ENCODE peak calls at places on chromosomes 5 and 9, in seven cellular contexts. R is H9, G is neuronal stem cell, K is IMR-90, W is mesenchymal stem cell, D is mesendoderm, E is H1. S is an unnamed sample.

GRCh38 chr5:55860709-55861108 is 9.6 kb downstream of the IL31RA start:
- DNase-seq in G (no peak), W (no peak), K (no peak), R (no peak), D (no peak), E (no peak), S (no peak)

GRCh38 chr5:22852807-22853670 is at the start of gene CDH12:
- DNase-seq in W (peak; percentile 32), K (no peak), D (peak; percentile 73), E (peak; percentile 71), G (peak; percentile 50), R (peak; percentile 67), S (no peak)

GRCh38 chr5:15384176-15384575 is 115.8 kb upstream of the FBXL7 start:
- DNase-seq in D (peak; percentile 30), K (no peak), E (no peak), G (no peak), R (no peak), W (no peak), S (peak; percentile 36)

GRCh38 chr5:68000805-68001204 is 214.8 kb upstream of the PIK3R1 start:
- DNase-seq in R (no peak), E (no peak), G (no peak), D (no peak), W (no peak), K (no peak), S (no peak)

GRCh38 chr5:57989378-57989777 is 470.5 kb downstream of the PLK2 start:
- DNase-seq in G (no peak), W (peak; percentile 14), E (no peak), K (peak; percentile 56), R (no peak), D (no peak), S (peak; percentile 9)

GRCh38 chr5:66757219-66757833 is 161.1 kb downstream of the MAST4 start:
- DNase-seq in W (peak; percentile 55), E (no peak), R (no peak), G (peak; percentile 21), K (peak; percentile 44), D (peak; percentile 44), S (peak; percentile 69)

GRCh38 chr9:122109035-122109813 is 16.1 kb upstream of the TTLL11 start:
- DNase-seq in G (no peak), R (no peak), W (no peak), K (no peak), E (no peak), D (no peak), S (no peak)

GRCh38 chr5:125536582-125536981 is 790.1 kb upstream of the ZNF608 start:
- DNase-seq in D (no peak), K (peak; percentile 27), R (no peak), W (peak; percentile 46), G (no peak), E (no peak), S (no peak)

GRCh38 chr5:92944903-92945629 is 636.0 kb downstream of the NR2F1-AS1 start:
- DNase-seq in E (no peak), G (no peak), R (no peak), K (peak; percentile 69), D (no peak), W (no peak), S (no peak)

GRCh38 chr9:96376926-96377874 is 6.3 kb downstream of the SLC35D2 start:
- DNase-seq in E (no peak), W (peak; percentile 22), D (peak; percentile 54), R (no peak), G (no peak), K (peak; percentile 38), S (peak; percentile 12)

GRCh38 chr9:35385042-35385441 is 104.9 kb upstream of the RUSC2 start:
- DNase-seq in E (no peak), W (peak; percentile 32), K (peak; percentile 78), G (no peak), R (no peak), D (peak; percentile 30), S (peak; percentile 18)

GRCh38 chr5:72693001-72693442 is 123.4 kb upstream of the TNPO1 start:
- DNase-seq in E (no peak), K (peak; percentile 30), D (no peak), W (peak; percentile 72), R (no peak), G (no peak), S (peak; percentile 1)

GRCh38 chr9:134220311-134220710 is 55.9 kb upstream of the RNU6ATAC start:
- DNase-seq in R (no peak), K (no peak), E (no peak), D (no peak), W (no peak), G (no peak), S (no peak)

GRCh38 chr9:96476591-96476990 is 26.6 kb downstream of the HABP4 start:
- DNase-seq in E (no peak), D (no peak), K (peak; percentile 75), R (no peak), G (no peak), W (no peak), S (no peak)

GRCh38 chr9:72211047-72211446 is 61.8 kb downstream of the GDA start:
- DNase-seq in K (no peak), W (no peak), D (no peak), R (no peak), G (no peak), E (no peak), S (no peak)

GRCh38 chr5:74627511-74628120 is 12.9 kb downstream of the ENC1 start:
- DNase-seq in D (no peak), R (no peak), W (no peak), E (no peak), G (no peak), K (no peak), S (no peak)

GRCh38 chr9:95746408-95747165 is 128.9 kb upstream of the ERCC6L2 start:
- DNase-seq in G (no peak), R (no peak), K (no peak), D (no peak), W (no peak), E (no peak), S (no peak)

GRCh38 chr9:35923927-35924763 is 14.9 kb downstream of the SPAAR start:
- DNase-seq in K (peak; percentile 96), G (no peak), D (no peak), W (peak; percentile 87), R (no peak), E (no peak), S (peak; percentile 63)

GRCh38 chr5:81315336-81315735 is 13.9 kb downstream of the ZCCHC9 start:
- DNase-seq in R (no peak), E (no peak), D (peak; percentile 42), K (peak; percentile 86), G (no peak), W (peak; percentile 9), S (no peak)

DNA sequence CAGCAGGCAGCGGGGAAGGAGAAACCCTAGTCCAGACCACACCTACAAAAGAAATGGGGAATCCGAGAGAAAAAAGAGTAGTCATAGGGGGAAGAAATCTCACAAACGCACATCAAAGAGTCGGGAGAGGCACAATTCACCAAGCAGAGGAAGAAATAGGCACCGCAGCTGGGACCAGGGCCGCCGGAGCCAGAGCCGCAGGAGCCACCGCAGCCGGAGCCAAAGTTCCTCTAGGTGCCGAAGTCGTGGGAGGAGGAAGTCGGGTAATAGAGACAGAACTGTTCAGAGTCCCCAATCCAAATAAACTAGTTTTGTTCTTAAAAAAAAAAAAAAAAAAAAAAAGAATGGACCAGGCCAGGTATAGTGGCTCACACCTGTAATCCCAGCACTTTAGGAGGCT is 29.3 kb downstream of the REEP5 start:
- DNase-seq in W (no peak), G (no peak), D (no peak), K (no peak), R (no peak), E (no peak), S (no peak)
- H3K4ac ChIP-seq in W (no peak overlapping the region), G (no peak overlapping the region), D (no peak overlapping the region), K (no peak overlapping the region), R (no peak overlapping the region), E (no peak overlapping the region), S (no peak overlapping the region)

DNA sequence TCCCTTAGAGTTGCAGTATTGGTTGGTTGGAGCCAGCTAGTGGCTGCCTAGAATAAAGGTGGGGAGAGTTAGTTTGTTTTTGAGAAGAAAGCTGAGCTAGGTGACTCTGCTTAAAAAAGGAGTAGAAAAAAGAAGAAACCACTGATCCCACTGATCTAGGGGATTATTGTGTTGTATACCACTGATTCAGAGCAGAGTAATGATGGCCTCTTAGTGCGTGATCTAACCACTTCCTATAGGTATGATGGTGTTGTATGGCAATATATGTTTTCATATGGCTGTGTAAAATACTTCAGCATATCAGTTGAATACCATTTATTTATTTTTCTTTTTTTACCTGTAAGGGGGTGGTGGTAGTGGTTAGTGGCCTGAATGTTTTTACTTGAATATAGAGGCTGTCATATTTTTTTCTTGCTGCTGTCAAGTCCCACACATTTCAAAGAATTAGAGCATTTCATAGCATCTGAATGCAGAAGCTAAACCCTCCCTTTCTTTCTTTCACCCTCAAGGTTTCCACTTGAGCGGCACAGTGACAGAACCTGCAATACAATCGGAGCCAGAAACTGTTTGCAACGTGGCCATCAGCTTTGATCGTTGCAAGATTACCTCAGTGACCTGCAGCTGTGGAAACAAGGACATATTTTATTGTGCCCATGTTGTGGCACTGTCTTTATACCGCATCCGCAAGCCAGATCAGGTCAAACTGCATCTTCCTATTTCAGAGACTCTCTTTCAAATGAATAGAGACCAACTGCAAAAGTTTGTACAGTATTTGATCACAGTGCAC is 140.3 kb downstream of the ZSWIM6 start:
- DNase-seq in D (no peak), K (no peak), E (no peak), R (no peak), G (no peak), W (no peak), S (no peak)
- H4K8ac ChIP-seq in D (no peak overlapping the region), K (no peak overlapping the region), E (no peak overlapping the region), R (no peak overlapping the region), G (no peak overlapping the region), W (no peak overlapping the region), S (no peak overlapping the region)

GRCh38 chr9:137162505-137163100 is 7.2 kb downstream of the LRRC26 start:
- DNase-seq in E (peak; percentile 66), R (no peak), K (no peak), G (no peak), W (no peak), D (peak; percentile 29), S (peak; percentile 13)

GRCh38 chr9:137160716-137161557 is 8.9 kb downstream of the LRRC26 start:
- DNase-seq in G (no peak), W (no peak), E (peak; percentile 76), K (no peak), D (no peak), R (peak; percentile 84), S (no peak)

GRCh38 chr9:137160054-137160425 is 9.8 kb downstream of the LRRC26 start:
- DNase-seq in G (no peak), D (no peak), R (no peak), E (no peak), W (no peak), K (no peak), S (no peak)

GRCh38 chr9:137163101-137163661 is 6.7 kb downstream of the LRRC26 start:
- DNase-seq in R (peak; percentile 70), E (peak; percentile 70), K (no peak), D (peak; percentile 50), G (no peak), W (peak; percentile 16), S (no peak)

GRCh38 chr9:137161558-137162483 is 8.0 kb downstream of the LRRC26 start:
- DNase-seq in W (no peak), D (peak; percentile 21), E (peak; percentile 76), K (no peak), G (no peak), R (no peak), S (no peak)
- H3K27me3 ChIP-seq in W (peaks cover 97% of the 10 kb centered on the region), D (peaks cover 19% of the 10 kb centered on the region), E (peaks cover 82% of the 10 kb centered on the region), K (peaks cover 85% of the 10 kb centered on the region), G (peaks cover 92% of the 10 kb centered on the region), R (peaks cover 33% of the 10 kb centered on the region), S (peaks cover 63% of the 10 kb centered on the region)

DNA sequence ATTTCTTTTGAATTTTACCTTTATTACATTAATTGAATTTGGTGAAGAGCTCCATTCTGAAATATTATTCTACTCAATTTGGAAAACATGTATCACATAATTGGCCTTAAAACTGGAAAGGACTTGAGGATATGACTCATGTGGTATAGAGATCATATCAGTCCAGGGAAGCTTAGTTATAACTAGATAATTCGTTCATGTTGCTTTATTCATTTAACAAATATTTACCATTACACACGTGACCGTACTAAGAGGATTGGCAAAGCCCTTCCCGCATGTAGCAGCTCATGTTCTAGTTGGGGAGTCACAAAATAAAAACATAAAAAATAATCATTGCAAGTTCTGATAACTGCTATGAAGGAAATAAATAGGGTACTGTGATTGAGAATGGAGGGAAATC is 1816.5 kb downstream of the MAT2B start:
- DNase-seq in G (no peak), K (peak; percentile 77), R (no peak), D (no peak), E (no peak), W (peak; percentile 50), S (peak; percentile 31)
- H3K4ac ChIP-seq in G (no peak overlapping the region), K (no peak overlapping the region), R (no peak overlapping the region), D (no peak overlapping the region), E (no peak overlapping the region), W (no peak overlapping the region), S (no peak overlapping the region)

S was measured in trophoblast cell.